ENCODE peak calls at places on chromosomes 1 and 21, in four cellular contexts. One of them, this sample, is unnamed.

GRCh38 chr21:42031241-42031640 is 21.1 kb upstream of the ZBTB21 start:
- DNase-seq in WTC11: no peak
- DNase-seq in HepG2: no peak
- DNase-seq in K562: no peak
- DNase-seq in this sample: no peak

GRCh38 chr21:32207096-32207716 is 71.6 kb downstream of the MIS18A start:
- DNase-seq in WTC11: no peak
- DNase-seq in HepG2: no peak
- DNase-seq in K562: no peak
- DNase-seq in this sample: peak

GRCh38 chr1:1287288-1288110 is 7.3 kb downstream of the SCNN1D start:
- DNase-seq in WTC11: peak
- DNase-seq in HepG2: no peak
- DNase-seq in K562: no peak
- DNase-seq in this sample: no peak

GRCh38 chr1:75100481-75101092 is 33.6 kb upstream of the LHX8 start:
- DNase-seq in WTC11: no peak
- DNase-seq in HepG2: no peak
- DNase-seq in K562: no peak
- DNase-seq in this sample: no peak

GRCh38 chr1:206684003-206684402 is 702 bp upstream of the MAPKAPK2 start:
- DNase-seq in WTC11: no peak
- DNase-seq in HepG2: no peak
- DNase-seq in K562: no peak
- DNase-seq in this sample: no peak

GRCh38 chr1:201259476-201260235 is 23.6 kb upstream of the PKP1 start:
- DNase-seq in WTC11: peak
- DNase-seq in HepG2: no peak
- DNase-seq in K562: no peak
- DNase-seq in this sample: no peak

GRCh38 chr1:5637171-5637570 is 355.1 kb downstream of the NPHP4 start:
- DNase-seq in WTC11: no peak
- DNase-seq in HepG2: no peak
- DNase-seq in K562: peak
- DNase-seq in this sample: peak

GRCh38 chr1:217076902-217077301 is 353.7 kb upstream of the ESRRG start:
- DNase-seq in WTC11: no peak
- DNase-seq in HepG2: no peak
- DNase-seq in K562: no peak
- DNase-seq in this sample: no peak

GRCh38 chr1:182704677-182705076 is 20.3 kb upstream of the RGS8 start:
- DNase-seq in WTC11: no peak
- DNase-seq in HepG2: no peak
- DNase-seq in K562: no peak
- DNase-seq in this sample: no peak

GRCh38 chr1:110243581-110243980 is 33.5 kb downstream of the KCNC4 start:
- DNase-seq in WTC11: peak
- DNase-seq in HepG2: no peak
- DNase-seq in K562: no peak
- DNase-seq in this sample: no peak

GRCh38 chr1:203581841-203582240 is 44.8 kb upstream of the ATP2B4 start:
- DNase-seq in WTC11: no peak
- DNase-seq in HepG2: no peak
- DNase-seq in K562: no peak
- DNase-seq in this sample: no peak

GRCh38 chr1:215279682-215280081 is 197.1 kb downstream of the KCNK2 start:
- DNase-seq in WTC11: no peak
- DNase-seq in HepG2: no peak
- DNase-seq in K562: no peak
- DNase-seq in this sample: no peak

GRCh38 chr21:33747420-33747819 is 105.1 kb downstream of the ITSN1 start:
- DNase-seq in WTC11: no peak
- DNase-seq in HepG2: no peak
- DNase-seq in K562: no peak
- DNase-seq in this sample: peak

GRCh38 chr1:94883688-94884087 is 43.2 kb downstream of the CNN3 start:
- DNase-seq in WTC11: no peak
- DNase-seq in HepG2: peak
- DNase-seq in K562: no peak
- DNase-seq in this sample: no peak

GRCh38 chr1:77428068-77428467 is 146.2 kb downstream of the AK5 start:
- DNase-seq in WTC11: no peak
- DNase-seq in HepG2: no peak
- DNase-seq in K562: no peak
- DNase-seq in this sample: no peak

GRCh38 chr1:118487091-118487490 is 302.1 kb upstream of the SPAG17 start:
- DNase-seq in WTC11: no peak
- DNase-seq in HepG2: no peak
- DNase-seq in K562: no peak
- DNase-seq in this sample: no peak

GRCh38 chr1:235011064-235011598 is 117.5 kb downstream of the TOMM20 start:
- DNase-seq in WTC11: no peak
- DNase-seq in HepG2: no peak
- DNase-seq in K562: no peak
- DNase-seq in this sample: no peak

GRCh38 chr1:192186197-192186596 is 27.9 kb downstream of the RGS18 start:
- DNase-seq in WTC11: no peak
- DNase-seq in HepG2: no peak
- DNase-seq in K562: no peak
- DNase-seq in this sample: no peak

GRCh38 chr1:87279966-87280535 is 48.6 kb upstream of the LMO4 start:
- DNase-seq in WTC11: no peak
- DNase-seq in HepG2: no peak
- DNase-seq in K562: peak
- DNase-seq in this sample: no peak

GRCh38 chr21:41280115-41280919 is 36.3 kb upstream of the FAM3B start:
- DNase-seq in WTC11: no peak
- DNase-seq in HepG2: no peak
- DNase-seq in K562: no peak
- DNase-seq in this sample: no peak

GRCh38 chr1:198162091-198162767 is 5.4 kb downstream of the NEK7 start:
- DNase-seq in WTC11: no peak
- DNase-seq in HepG2: peak
- DNase-seq in K562: peak
- DNase-seq in this sample: no peak

GRCh38 chr1:5992814-5993552 is 758 bp upstream of the NPHP4 start:
- DNase-seq in WTC11: no peak
- DNase-seq in HepG2: no peak
- DNase-seq in K562: peak
- DNase-seq in this sample: peak

GRCh38 chr1:46289976-46290375 is 13.4 kb downstream of the LRRC41 start:
- DNase-seq in WTC11: no peak
- DNase-seq in HepG2: no peak
- DNase-seq in K562: no peak
- DNase-seq in this sample: no peak

GRCh38 chr1:203325004-203325417 is 19.7 kb downstream of the BTG2 start:
- DNase-seq in WTC11: no peak
- DNase-seq in HepG2: no peak
- DNase-seq in K562: no peak
- DNase-seq in this sample: no peak

GRCh38 chr1:218735436-218735835 is 390.3 kb downstream of the TGFB2 start:
- DNase-seq in WTC11: no peak
- DNase-seq in HepG2: no peak
- DNase-seq in K562: no peak
- DNase-seq in this sample: no peak

GRCh38 chr1:42937141-42937696 is 21.4 kb downstream of the SLC2A1 start:
- DNase-seq in WTC11: no peak
- DNase-seq in HepG2: peak
- DNase-seq in K562: peak
- DNase-seq in this sample: no peak

GRCh38 chr1:88685239-88685604 is 1.1 kb downstream of the PKN2 start:
- DNase-seq in WTC11: no peak
- DNase-seq in HepG2: no peak
- DNase-seq in K562: no peak
- DNase-seq in this sample: no peak

GRCh38 chr1:153577624-153578051 is 12.0 kb upstream of the S100A2 start:
- DNase-seq in WTC11: no peak
- DNase-seq in HepG2: no peak
- DNase-seq in K562: peak
- DNase-seq in this sample: no peak
- TF ChIP-seq FOXJ3 in WTC11: no peak
- TF ChIP-seq FOXJ3 in HepG2: no peak
- TF ChIP-seq FOXJ3 in K562: no peak
- TF ChIP-seq FOXJ3 in this sample: no peak

GRCh38 chr1:19257178-19257914 is 5.7 kb downstream of the MRTO4 start:
- DNase-seq in WTC11: no peak
- DNase-seq in HepG2: no peak
- DNase-seq in K562: peak
- DNase-seq in this sample: no peak

GRCh38 chr1:19251305-19252196 is at the start of the genes EMC1 and MRTO4:
- DNase-seq in WTC11: peak
- DNase-seq in HepG2: peak
- DNase-seq in K562: peak
- DNase-seq in this sample: peak

GRCh38 chr1:19250629-19251304 is 557 bp downstream of the EMC1 start:
- DNase-seq in WTC11: no peak
- DNase-seq in HepG2: peak
- DNase-seq in K562: peak
- DNase-seq in this sample: no peak

GRCh38 chr1:19255288-19255687 is 3.7 kb downstream of the MRTO4 start:
- DNase-seq in WTC11: no peak
- DNase-seq in HepG2: no peak
- DNase-seq in K562: no peak
- DNase-seq in this sample: no peak

GRCh38 chr1:19254416-19254815 is 2.8 kb downstream of the MRTO4 start:
- DNase-seq in WTC11: no peak
- DNase-seq in HepG2: no peak
- DNase-seq in K562: no peak
- DNase-seq in this sample: no peak
- TF ChIP-seq FOXJ3 in WTC11: no peak
- TF ChIP-seq FOXJ3 in HepG2: no peak
- TF ChIP-seq FOXJ3 in K562: no peak
- TF ChIP-seq FOXJ3 in this sample: no peak

GRCh38 chr1:66282885-66283284 is 251.1 kb upstream of the SGIP1 start:
- DNase-seq in WTC11: no peak
- DNase-seq in HepG2: no peak
- DNase-seq in K562: no peak
- DNase-seq in this sample: no peak

GRCh38 chr1:66283583-66284041 is 250.3 kb upstream of the SGIP1 start:
- DNase-seq in WTC11: no peak
- DNase-seq in HepG2: no peak
- DNase-seq in K562: no peak
- DNase-seq in this sample: no peak

GRCh38 chr1:66285618-66286270 is 248.2 kb upstream of the SGIP1 start:
- DNase-seq in WTC11: no peak
- DNase-seq in HepG2: no peak
- DNase-seq in K562: no peak
- DNase-seq in this sample: no peak

GRCh38 chr1:66286307-66286706 is 247.6 kb upstream of the SGIP1 start:
- DNase-seq in WTC11: no peak
- DNase-seq in HepG2: no peak
- DNase-seq in K562: no peak
- DNase-seq in this sample: no peak

DNA sequence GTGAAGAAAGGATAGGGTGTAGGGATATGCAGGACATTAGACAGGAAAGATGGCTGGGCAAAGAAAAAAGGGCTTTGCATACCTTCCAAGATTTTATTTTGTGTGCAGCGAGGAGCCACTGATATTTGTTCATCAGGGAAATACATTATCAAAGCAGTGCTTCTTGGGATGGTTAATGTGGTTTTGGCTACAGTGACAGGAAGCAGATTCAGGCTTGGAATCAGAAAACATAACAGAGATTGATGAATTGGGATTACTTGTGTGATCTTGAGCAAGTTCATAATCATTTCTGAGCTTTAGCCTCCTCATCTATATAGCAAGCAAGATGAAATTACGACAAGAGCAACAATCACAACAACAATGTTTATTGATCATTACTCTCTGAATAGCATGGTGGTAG is 249.2 kb upstream of the SGIP1 start:
- DNase-seq in WTC11: no peak
- DNase-seq in HepG2: no peak
- DNase-seq in K562: no peak
- DNase-seq in this sample: no peak
- TF ChIP-seq FOXJ3 in WTC11: no peak
- TF ChIP-seq FOXJ3 in HepG2: no peak
- TF ChIP-seq FOXJ3 in K562: no peak
- TF ChIP-seq FOXJ3 in this sample: no peak

GRCh38 chr1:161478985-161479384 is 26.3 kb upstream of the FCGR2A start:
- DNase-seq in WTC11: no peak
- DNase-seq in HepG2: no peak
- DNase-seq in K562: no peak
- DNase-seq in this sample: no peak

DNA sequence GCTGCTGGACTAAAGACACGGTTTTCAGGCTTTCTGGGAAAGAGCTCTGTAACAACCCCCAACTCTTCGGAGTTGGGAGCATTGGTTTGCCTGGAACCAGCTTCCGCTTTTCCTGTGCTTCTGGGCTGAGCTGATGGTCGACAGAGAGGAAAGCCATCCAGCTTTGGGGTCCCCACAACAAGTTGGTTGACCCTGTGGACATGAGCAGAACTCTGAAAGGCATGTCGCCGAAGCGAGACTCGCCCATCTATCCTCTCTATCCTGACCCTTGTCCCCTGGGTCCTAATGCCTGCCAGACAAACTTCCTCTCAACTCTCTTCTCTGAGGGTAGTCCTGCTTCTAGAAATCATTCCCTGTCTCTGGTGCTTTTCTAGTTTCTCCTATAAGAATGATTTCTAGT is 31.9 kb upstream of the FCGR2A start:
- DNase-seq in WTC11: peak
- DNase-seq in HepG2: peak
- DNase-seq in K562: peak
- DNase-seq in this sample: no peak
- TF ChIP-seq FOXJ3 in WTC11: no peak
- TF ChIP-seq FOXJ3 in HepG2: no peak
- TF ChIP-seq FOXJ3 in K562: no peak
- TF ChIP-seq FOXJ3 in this sample: no peak

DNA sequence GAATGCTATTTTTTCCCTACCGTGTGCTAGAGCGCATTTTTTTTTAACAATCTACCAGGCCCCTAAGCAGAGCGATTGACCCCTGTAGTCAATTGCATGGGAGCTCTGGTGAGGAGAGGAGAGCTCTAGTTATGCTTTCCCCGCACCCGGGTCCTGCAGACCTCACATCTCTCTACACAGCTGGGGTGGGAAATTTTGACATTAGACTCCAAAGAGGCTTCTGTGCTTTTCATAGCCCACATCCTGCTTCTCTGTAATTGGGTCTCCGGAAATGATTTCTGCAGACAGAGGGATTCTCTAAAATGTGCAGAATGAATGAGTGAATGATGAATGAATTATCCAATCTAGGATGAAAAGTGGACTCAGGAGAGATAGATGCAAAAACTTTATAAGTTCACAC is 41.5 kb upstream of the DUSP10 start:
- DNase-seq in WTC11: no peak
- DNase-seq in HepG2: no peak
- DNase-seq in K562: no peak
- DNase-seq in this sample: no peak
- TF ChIP-seq FOXJ3 in WTC11: no peak
- TF ChIP-seq FOXJ3 in HepG2: no peak
- TF ChIP-seq FOXJ3 in K562: no peak
- TF ChIP-seq FOXJ3 in this sample: no peak

GRCh38 chr1:202268817-202269216 is 72.9 kb downstream of the UBE2T start:
- DNase-seq in WTC11: no peak
- DNase-seq in HepG2: no peak
- DNase-seq in K562: no peak
- DNase-seq in this sample: no peak
- TF ChIP-seq FOXJ3 in WTC11: no peak
- TF ChIP-seq FOXJ3 in HepG2: no peak
- TF ChIP-seq FOXJ3 in K562: no peak
- TF ChIP-seq FOXJ3 in this sample: no peak